ENCODE peak calls at places on chromosome 1, in five cellular contexts. I is IMR-90; V is stimulated activated CD4-positive, alpha-beta T cell treated with anti-CD3 and anti-CD28 coated beads, Interleukin-1b, Interleukin-23, amount 100 ng/mL, for 24 hours; Z is sigmoid colon; C is NCI-H526. M is an unnamed sample.
A peak's percentile ranks its signal among the peaks of the same experiment; 100 is the strongest.

GRCh38 chr1:228983231-228983660 is 248.0 kb downstream of the RHOU start:
- DNase-seq in I (no peak), V (no peak), Z (no peak), C (no peak), M (no peak)

GRCh38 chr1:84370266-84370665 is 28.0 kb upstream of the DNASE2B start:
- DNase-seq in I (no peak), V (no peak), Z (no peak), C (no peak), M (no peak)

GRCh38 chr1:234987415-234988159 is 141.1 kb downstream of the TOMM20 start:
- DNase-seq in I (peak; percentile 87), V (no peak), Z (peak; percentile 95), C (no peak), M (peak; percentile 84)

GRCh38 chr1:220526294-220526693 is 1.6 kb upstream of the MARK1 start:
- DNase-seq in I (no peak), V (no peak), Z (no peak), C (no peak), M (no peak)

GRCh38 chr1:40339420-40340323 is 22.6 kb upstream of the COL9A2 start:
- DNase-seq in I (no peak), V (no peak), Z (no peak), C (no peak), M (no peak)

GRCh38 chr1:52523376-52523775 is 29.5 kb downstream of the TUT4 start:
- DNase-seq in I (peak; percentile 76), V (no peak), Z (no peak), C (no peak), M (no peak)

GRCh38 chr1:177902151-177902765 is 67.6 kb downstream of the SEC16B start:
- DNase-seq in I (no peak), V (no peak), Z (no peak), C (no peak), M (no peak)

GRCh38 chr1:248739580-248740205 is 15.9 kb downstream of the LYPD8 start:
- DNase-seq in I (no peak), V (no peak), Z (no peak), C (no peak), M (no peak)

GRCh38 chr1:211701733-211702132 is 26.3 kb upstream of the NEK2 start:
- DNase-seq in I (no peak), V (no peak), Z (no peak), C (no peak), M (no peak)

GRCh38 chr1:53220171-53220961 is at the start of gene CZIB:
- DNase-seq in I (peak; percentile 88), V (peak; percentile 93), Z (peak; percentile 96), C (peak; percentile 87), M (peak; percentile 98)

GRCh38 chr1:211092955-211093354 is 41.0 kb downstream of the KCNH1 start:
- DNase-seq in I (no peak), V (no peak), Z (no peak), C (no peak), M (no peak)

GRCh38 chr1:221777434-221778072 is 35.7 kb upstream of the DUSP10 start:
- DNase-seq in I (no peak), V (peak; percentile 12), Z (no peak), C (no peak), M (no peak)

GRCh38 chr1:16608838-16609560 is 4.4 kb downstream of the NBPF1 start:
- DNase-seq in I (no peak), V (no peak), Z (peak; percentile 64), C (no peak), M (no peak)

GRCh38 chr1:192654607-192655389 is 18.9 kb downstream of the RGS13 start:
- DNase-seq in I (peak; percentile 85), V (no peak), Z (no peak), C (no peak), M (no peak)

GRCh38 chr1:4345126-4345525 is 309.3 kb upstream of the AJAP1 start:
- DNase-seq in I (no peak), V (no peak), Z (no peak), C (no peak), M (no peak)

GRCh38 chr1:37452416-37452815 is 22.0 kb upstream of the ZC3H12A start:
- DNase-seq in I (no peak), V (no peak), Z (no peak), C (no peak), M (peak; percentile 73)

GRCh38 chr1:205918955-205919746 is 24.1 kb downstream of the SLC26A9 start:
- DNase-seq in I (peak; percentile 84), V (peak; percentile 45), Z (peak; percentile 82), C (peak; percentile 71), M (no peak)

GRCh38 chr1:36466370-36467026 is 2.3 kb upstream of the MRPS15 start:
- DNase-seq in I (no peak), V (no peak), Z (no peak), C (no peak), M (no peak)

GRCh38 chr1:6157132-6157527 is 23.0 kb downstream of the CHD5 start:
- DNase-seq in I (no peak), V (no peak), Z (no peak), C (no peak), M (no peak)